ENCODE peak calls at places on chromosomes 7 and 10, in seven cellular contexts. B, V, D, U, M, R and I are unnamed samples.

GRCh38 chr7:18212788-18213187 is 185.1 kb upstream of the PRPS1L1 start:
- DNase-seq in B (no peak), V (no peak), D (no peak), U (no peak), M (no peak), R (no peak), I (no peak)

GRCh38 chr7:5610500-5611186 is 170.8 kb downstream of the RNF216 start:
- DNase-seq in B (no peak), V (no peak), D (no peak), U (no peak), M (no peak), R (no peak), I (no peak)

GRCh38 chr7:28684729-28685211 is 272.5 kb downstream of the CREB5 start:
- DNase-seq in B (no peak), V (no peak), D (no peak), U (no peak), M (no peak), R (no peak), I (no peak)

GRCh38 chr7:101306307-101306706 is 15.3 kb downstream of the IFT22 start:
- DNase-seq in B (no peak), V (no peak), D (no peak), U (no peak), M (no peak), R (no peak), I (no peak)

GRCh38 chr10:114629824-114630430 is 28.1 kb downstream of the ABLIM1 start:
- DNase-seq in B (no peak), V (no peak), D (no peak), U (no peak), M (no peak), R (no peak), I (no peak)

GRCh38 chr10:87861953-87862643 is 1.2 kb downstream of the KLLN start:
- DNase-seq in B (peak), V (peak), D (peak), U (peak), M (peak), R (peak), I (peak)

GRCh38 chr7:96179863-96180262 is 142.0 kb downstream of the SLC25A13 start:
- DNase-seq in B (no peak), V (no peak), D (no peak), U (no peak), M (no peak), R (peak), I (no peak)

GRCh38 chr7:134694299-134694698 is 47.6 kb downstream of the BPGM start:
- DNase-seq in B (no peak), V (no peak), D (no peak), U (no peak), M (no peak), R (no peak), I (no peak)

GRCh38 chr7:158228986-158229385 is 358.6 kb downstream of the PTPRN2 start:
- DNase-seq in B (no peak), V (no peak), D (no peak), U (no peak), M (no peak), R (no peak), I (no peak)

GRCh38 chr7:22179442-22179879 is 177.5 kb downstream of the RAPGEF5 start:
- DNase-seq in B (no peak), V (no peak), D (no peak), U (no peak), M (no peak), R (no peak), I (no peak)

GRCh38 chr7:50595538-50596102 is 30.4 kb upstream of the DDC start:
- DNase-seq in B (peak), V (no peak), D (no peak), U (no peak), M (peak), R (peak), I (peak)

GRCh38 chr10:58791137-58791536 is 278.5 kb downstream of the BICC1 start:
- DNase-seq in B (no peak), V (no peak), D (no peak), U (no peak), M (no peak), R (peak), I (peak)

GRCh38 chr7:149223176-149223575 is 16.3 kb upstream of the ZNF212 start:
- DNase-seq in B (no peak), V (no peak), D (no peak), U (no peak), M (no peak), R (no peak), I (no peak)

GRCh38 chr10:4088354-4089066 is 303.5 kb upstream of the KLF6 start:
- DNase-seq in B (no peak), V (no peak), D (no peak), U (no peak), M (no peak), R (no peak), I (no peak)

GRCh38 chr10:4095171-4095570 is 310.2 kb upstream of the KLF6 start:
- DNase-seq in B (no peak), V (no peak), D (no peak), U (no peak), M (no peak), R (no peak), I (no peak)

GRCh38 chr10:4099202-4099601 is 314.2 kb upstream of the KLF6 start:
- DNase-seq in B (no peak), V (no peak), D (no peak), U (no peak), M (no peak), R (no peak), I (no peak)

DNA sequence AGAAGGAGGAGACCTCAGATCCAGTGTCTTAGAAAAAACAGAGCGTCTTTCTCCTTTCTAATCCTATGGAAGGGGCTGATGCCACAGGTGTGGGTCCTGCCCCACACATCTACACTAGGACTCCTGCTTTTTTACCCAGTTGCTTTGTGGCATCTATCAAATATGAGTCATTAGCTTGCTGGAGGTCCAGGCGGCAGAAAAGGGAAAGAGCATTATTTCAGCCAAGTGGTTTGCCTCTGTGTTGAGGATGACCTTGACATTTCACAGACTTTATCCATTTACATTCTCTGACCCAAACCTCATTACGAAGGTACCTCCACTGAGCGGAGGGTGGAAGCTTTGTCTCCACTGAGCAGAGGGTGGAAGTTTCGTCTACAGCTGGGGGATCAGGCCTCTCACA is 308.4 kb upstream of the KLF6 start:
- DNase-seq in B (no peak), V (no peak), D (no peak), U (no peak), M (no peak), R (no peak), I (no peak)
- H3K27ac ChIP-seq in B (no peak), V (no peak), D (no peak), U (no peak), M (no peak), R (no peak), I (no peak)

GRCh38 chr10:6999232-6999925 is 411.5 kb downstream of the SFMBT2 start:
- DNase-seq in B (no peak), V (no peak), D (no peak), U (no peak), M (no peak), R (no peak), I (no peak)

GRCh38 chr10:6990891-6991290 is 410.8 kb upstream of the PRKCQ start:
- DNase-seq in B (peak), V (no peak), D (no peak), U (no peak), M (no peak), R (no peak), I (no peak)

GRCh38 chr10:7000063-7000462 is 410.8 kb downstream of the SFMBT2 start:
- DNase-seq in B (no peak), V (no peak), D (no peak), U (no peak), M (no peak), R (no peak), I (no peak)

GRCh38 chr10:6995339-6995738 is 415.3 kb upstream of the PRKCQ start:
- DNase-seq in B (no peak), V (no peak), D (no peak), U (no peak), M (no peak), R (no peak), I (no peak)

GRCh38 chr10:6995846-6996245 is 415.0 kb downstream of the SFMBT2 start:
- DNase-seq in B (no peak), V (no peak), D (no peak), U (no peak), M (no peak), R (peak), I (no peak)
- H3K27ac ChIP-seq in B (no peak), V (no peak), D (no peak), U (no peak), M (no peak), R (no peak), I (no peak)

GRCh38 chr10:60979667-60980104 is 35.7 kb upstream of the RHOBTB1 start:
- DNase-seq in B (no peak), V (no peak), D (no peak), U (no peak), M (no peak), R (no peak), I (no peak)
- H3K27ac ChIP-seq in B (no peak), V (no peak), D (no peak), U (no peak), M (no peak), R (no peak), I (no peak)

GRCh38 chr7:126589068-126589684 is 663.6 kb downstream of the GRM8 start:
- DNase-seq in B (no peak), V (no peak), D (no peak), U (no peak), M (no peak), R (peak), I (peak)
- H3K27ac ChIP-seq in B (no peak), V (no peak), D (no peak), U (no peak), M (no peak), R (peak), I (peak)